ENCODE peak calls at places on chromosome 17, in eight cellular contexts. One of them, this sample, is unnamed.

GRCh38 chr17:4506180-4506814 is 7.6 kb downstream of the SPNS2 start:
- DNase-seq in HEK293T: no peak
- DNase-seq in stimulated activated CD8-positive, alpha-beta memory T cell treated with anti-CD3 and anti-CD28 coated beads, Interleukin-4, amount 100 ng/mL, for 48 hours: no peak
- DNase-seq in germinal center: no peak
- DNase-seq in head of caudate nucleus: no peak
- DNase-seq in nucleus accumbens: no peak
- DNase-seq in stimulated activated CD4-positive, alpha-beta T cell treated with anti-CD3 and anti-CD28 coated beads, Interleukin-4, amount 100 ng/mL, for 4 hours: no peak
- DNase-seq in hippocampal formation: no peak
- DNase-seq in this sample: no peak

GRCh38 chr17:46777943-46778915 is 40.3 kb downstream of the WNT3 start:
- DNase-seq in HEK293T: no peak
- DNase-seq in stimulated activated CD8-positive, alpha-beta memory T cell treated with anti-CD3 and anti-CD28 coated beads, Interleukin-4, amount 100 ng/mL, for 48 hours: no peak
- DNase-seq in germinal center: no peak
- DNase-seq in head of caudate nucleus: peak
- DNase-seq in nucleus accumbens: peak
- DNase-seq in stimulated activated CD4-positive, alpha-beta T cell treated with anti-CD3 and anti-CD28 coated beads, Interleukin-4, amount 100 ng/mL, for 4 hours: no peak
- DNase-seq in hippocampal formation: no peak
- DNase-seq in this sample: no peak

GRCh38 chr17:81523139-81524062 is 4.8 kb upstream of the FSCN2 start:
- DNase-seq in HEK293T: peak
- DNase-seq in stimulated activated CD8-positive, alpha-beta memory T cell treated with anti-CD3 and anti-CD28 coated beads, Interleukin-4, amount 100 ng/mL, for 48 hours: no peak
- DNase-seq in germinal center: peak
- DNase-seq in head of caudate nucleus: peak
- DNase-seq in nucleus accumbens: peak
- DNase-seq in stimulated activated CD4-positive, alpha-beta T cell treated with anti-CD3 and anti-CD28 coated beads, Interleukin-4, amount 100 ng/mL, for 4 hours: no peak
- DNase-seq in hippocampal formation: no peak
- DNase-seq in this sample: peak

GRCh38 chr17:3834811-3835210 is 11.2 kb downstream of the NCBP3 start:
- DNase-seq in HEK293T: no peak
- DNase-seq in stimulated activated CD8-positive, alpha-beta memory T cell treated with anti-CD3 and anti-CD28 coated beads, Interleukin-4, amount 100 ng/mL, for 48 hours: no peak
- DNase-seq in germinal center: no peak
- DNase-seq in head of caudate nucleus: no peak
- DNase-seq in nucleus accumbens: no peak
- DNase-seq in stimulated activated CD4-positive, alpha-beta T cell treated with anti-CD3 and anti-CD28 coated beads, Interleukin-4, amount 100 ng/mL, for 4 hours: no peak
- DNase-seq in hippocampal formation: no peak
- DNase-seq in this sample: no peak

GRCh38 chr17:28507567-28508195 is 1.5 kb downstream of the FOXN1 start:
- DNase-seq in HEK293T: no peak
- DNase-seq in stimulated activated CD8-positive, alpha-beta memory T cell treated with anti-CD3 and anti-CD28 coated beads, Interleukin-4, amount 100 ng/mL, for 48 hours: no peak
- DNase-seq in germinal center: no peak
- DNase-seq in head of caudate nucleus: no peak
- DNase-seq in nucleus accumbens: no peak
- DNase-seq in stimulated activated CD4-positive, alpha-beta T cell treated with anti-CD3 and anti-CD28 coated beads, Interleukin-4, amount 100 ng/mL, for 4 hours: no peak
- DNase-seq in hippocampal formation: no peak
- DNase-seq in this sample: peak

GRCh38 chr17:79220201-79220714 is 145.6 kb downstream of the ENGASE start:
- DNase-seq in HEK293T: no peak
- DNase-seq in stimulated activated CD8-positive, alpha-beta memory T cell treated with anti-CD3 and anti-CD28 coated beads, Interleukin-4, amount 100 ng/mL, for 48 hours: no peak
- DNase-seq in germinal center: no peak
- DNase-seq in head of caudate nucleus: no peak
- DNase-seq in nucleus accumbens: no peak
- DNase-seq in stimulated activated CD4-positive, alpha-beta T cell treated with anti-CD3 and anti-CD28 coated beads, Interleukin-4, amount 100 ng/mL, for 4 hours: no peak
- DNase-seq in hippocampal formation: no peak
- DNase-seq in this sample: no peak

GRCh38 chr17:80612997-80613731 is 68.5 kb downstream of the RPTOR start:
- DNase-seq in HEK293T: no peak
- DNase-seq in stimulated activated CD8-positive, alpha-beta memory T cell treated with anti-CD3 and anti-CD28 coated beads, Interleukin-4, amount 100 ng/mL, for 48 hours: no peak
- DNase-seq in germinal center: peak
- DNase-seq in head of caudate nucleus: no peak
- DNase-seq in nucleus accumbens: no peak
- DNase-seq in stimulated activated CD4-positive, alpha-beta T cell treated with anti-CD3 and anti-CD28 coated beads, Interleukin-4, amount 100 ng/mL, for 4 hours: no peak
- DNase-seq in hippocampal formation: no peak
- DNase-seq in this sample: no peak

GRCh38 chr17:10469459-10469858 is at the start of gene MYH4:
- DNase-seq in HEK293T: no peak
- DNase-seq in stimulated activated CD8-positive, alpha-beta memory T cell treated with anti-CD3 and anti-CD28 coated beads, Interleukin-4, amount 100 ng/mL, for 48 hours: no peak
- DNase-seq in germinal center: no peak
- DNase-seq in head of caudate nucleus: no peak
- DNase-seq in nucleus accumbens: no peak
- DNase-seq in stimulated activated CD4-positive, alpha-beta T cell treated with anti-CD3 and anti-CD28 coated beads, Interleukin-4, amount 100 ng/mL, for 4 hours: no peak
- DNase-seq in hippocampal formation: no peak
- DNase-seq in this sample: no peak

GRCh38 chr17:15398736-15399331 is 57.4 kb upstream of the TEKT3 start:
- DNase-seq in HEK293T: no peak
- DNase-seq in stimulated activated CD8-positive, alpha-beta memory T cell treated with anti-CD3 and anti-CD28 coated beads, Interleukin-4, amount 100 ng/mL, for 48 hours: no peak
- DNase-seq in germinal center: no peak
- DNase-seq in head of caudate nucleus: no peak
- DNase-seq in nucleus accumbens: peak
- DNase-seq in stimulated activated CD4-positive, alpha-beta T cell treated with anti-CD3 and anti-CD28 coated beads, Interleukin-4, amount 100 ng/mL, for 4 hours: no peak
- DNase-seq in hippocampal formation: peak
- DNase-seq in this sample: peak

GRCh38 chr17:61065263-61065773 is 334.3 kb upstream of the TBX2 start:
- DNase-seq in HEK293T: peak
- DNase-seq in stimulated activated CD8-positive, alpha-beta memory T cell treated with anti-CD3 and anti-CD28 coated beads, Interleukin-4, amount 100 ng/mL, for 48 hours: no peak
- DNase-seq in germinal center: no peak
- DNase-seq in head of caudate nucleus: no peak
- DNase-seq in nucleus accumbens: no peak
- DNase-seq in stimulated activated CD4-positive, alpha-beta T cell treated with anti-CD3 and anti-CD28 coated beads, Interleukin-4, amount 100 ng/mL, for 4 hours: no peak
- DNase-seq in hippocampal formation: no peak
- DNase-seq in this sample: peak

GRCh38 chr17:14595656-14596055 is 294.8 kb downstream of the HS3ST3B1 start:
- DNase-seq in HEK293T: no peak
- DNase-seq in stimulated activated CD8-positive, alpha-beta memory T cell treated with anti-CD3 and anti-CD28 coated beads, Interleukin-4, amount 100 ng/mL, for 48 hours: no peak
- DNase-seq in germinal center: no peak
- DNase-seq in head of caudate nucleus: no peak
- DNase-seq in nucleus accumbens: no peak
- DNase-seq in stimulated activated CD4-positive, alpha-beta T cell treated with anti-CD3 and anti-CD28 coated beads, Interleukin-4, amount 100 ng/mL, for 4 hours: no peak
- DNase-seq in hippocampal formation: no peak
- DNase-seq in this sample: no peak

GRCh38 chr17:57551321-57552079 is 193.6 kb downstream of the CCDC182 start:
- DNase-seq in HEK293T: no peak
- DNase-seq in stimulated activated CD8-positive, alpha-beta memory T cell treated with anti-CD3 and anti-CD28 coated beads, Interleukin-4, amount 100 ng/mL, for 48 hours: no peak
- DNase-seq in germinal center: peak
- DNase-seq in head of caudate nucleus: no peak
- DNase-seq in nucleus accumbens: no peak
- DNase-seq in stimulated activated CD4-positive, alpha-beta T cell treated with anti-CD3 and anti-CD28 coated beads, Interleukin-4, amount 100 ng/mL, for 4 hours: peak
- DNase-seq in hippocampal formation: no peak
- DNase-seq in this sample: no peak

GRCh38 chr17:71472809-71473789 is 647.7 kb upstream of the SOX9 start:
- DNase-seq in HEK293T: peak
- DNase-seq in stimulated activated CD8-positive, alpha-beta memory T cell treated with anti-CD3 and anti-CD28 coated beads, Interleukin-4, amount 100 ng/mL, for 48 hours: no peak
- DNase-seq in germinal center: peak
- DNase-seq in head of caudate nucleus: no peak
- DNase-seq in nucleus accumbens: no peak
- DNase-seq in stimulated activated CD4-positive, alpha-beta T cell treated with anti-CD3 and anti-CD28 coated beads, Interleukin-4, amount 100 ng/mL, for 4 hours: no peak
- DNase-seq in hippocampal formation: no peak
- DNase-seq in this sample: peak

GRCh38 chr17:40556884-40557414 is 8.3 kb downstream of the CCR7 start:
- DNase-seq in HEK293T: no peak
- DNase-seq in stimulated activated CD8-positive, alpha-beta memory T cell treated with anti-CD3 and anti-CD28 coated beads, Interleukin-4, amount 100 ng/mL, for 48 hours: peak
- DNase-seq in germinal center: no peak
- DNase-seq in head of caudate nucleus: no peak
- DNase-seq in nucleus accumbens: no peak
- DNase-seq in stimulated activated CD4-positive, alpha-beta T cell treated with anti-CD3 and anti-CD28 coated beads, Interleukin-4, amount 100 ng/mL, for 4 hours: no peak
- DNase-seq in hippocampal formation: no peak
- DNase-seq in this sample: no peak

This sample was measured in AG20443.